ENCODE peak calls at places on chromosomes 11 and 22, in four cellular contexts. J, G, T and V are unnamed samples.

GRCh38 chr22:22348127-22348814 is 103.7 kb downstream of the VPREB1 start:
- DNase-seq in J (peak), G (peak), T (no peak), V (peak)

GRCh38 chr11:68296344-68297051 is 15.9 kb upstream of the LRP5 start:
- DNase-seq in T (no peak), J (no peak), G (no peak), V (no peak)

GRCh38 chr11:63551889-63552266 is 11.3 kb downstream of the PLAAT2 start:
- DNase-seq in G (no peak), J (no peak), T (no peak), V (no peak)

GRCh38 chr11:87971354-87971753 is 203.9 kb downstream of the RAB38 start:
- DNase-seq in G (peak), T (no peak), J (no peak), V (no peak)

GRCh38 chr11:64597671-64598101 is 6.7 kb downstream of the SLC22A12 start:
- DNase-seq in G (no peak), T (no peak), J (no peak), V (no peak)

GRCh38 chr11:16897460-16898061 is 116.7 kb downstream of the PLEKHA7 start:
- DNase-seq in J (no peak), G (no peak), T (no peak), V (no peak)

GRCh38 chr11:62600367-62601113 is 1.1 kb downstream of the MTA2 start:
- DNase-seq in J (no peak), G (no peak), T (no peak), V (no peak)

GRCh38 chr11:96314326-96315050 is 28.5 kb downstream of the MAML2 start:
- DNase-seq in G (no peak), T (no peak), J (no peak), V (no peak)

GRCh38 chr11:108915666-108916065 is 250.8 kb downstream of the DDX10 start:
- DNase-seq in T (no peak), J (no peak), G (no peak), V (no peak)

GRCh38 chr11:64206457-64207246 is at the start of gene FERMT3:
- DNase-seq in J (no peak), T (no peak), G (no peak), V (peak)

GRCh38 chr11:60915250-60915914 is 1.4 kb downstream of the TMEM109 start:
- DNase-seq in T (no peak), J (peak), G (peak), V (no peak)

GRCh38 chr11:19864141-19865120 is 151.8 kb downstream of the NAV2 start:
- DNase-seq in T (no peak), G (peak), J (no peak), V (no peak)

GRCh38 chr11:48020092-48020755 is 39.9 kb downstream of the PTPRJ start:
- DNase-seq in G (no peak), J (no peak), T (no peak), V (no peak)

GRCh38 chr22:25497269-25497668 is 67.2 kb upstream of the GRK3 start:
- DNase-seq in J (no peak), G (no peak), T (no peak), V (no peak)

GRCh38 chr11:70547821-70548670 is 149.7 kb downstream of the CTTN start:
- DNase-seq in J (no peak), G (no peak), T (no peak), V (no peak)

GRCh38 chr11:80362578-80362977 is 921.7 kb upstream of the TENM4 start:
- DNase-seq in J (no peak), G (no peak), T (no peak), V (no peak)

GRCh38 chr11:33410086-33410765 is 153.0 kb downstream of the HIPK3 start:
- DNase-seq in J (no peak), T (no peak), G (no peak), V (no peak)

GRCh38 chr11:25890626-25891250 is 441.2 kb upstream of the ANO3 start:
- DNase-seq in J (no peak), T (no peak), G (no peak), V (no peak)

GRCh38 chr11:17906436-17906835 is 106.4 kb downstream of the SERGEF start:
- DNase-seq in G (peak), J (peak), T (no peak), V (no peak)

GRCh38 chr11:108973402-108974119 is 308.7 kb downstream of the DDX10 start:
- DNase-seq in J (no peak), T (no peak), G (no peak), V (no peak)

GRCh38 chr11:133197425-133197824 is 334.9 kb downstream of the OPCML start:
- DNase-seq in G (no peak), T (no peak), J (no peak), V (no peak)

GRCh38 chr22:43154887-43155536 is 3.7 kb downstream of the TSPO start:
- DNase-seq in J (no peak), G (no peak), T (no peak), V (no peak)

GRCh38 chr11:78432058-78432515 is 14.5 kb upstream of the GAB2 start:
- DNase-seq in J (no peak), G (no peak), T (no peak), V (no peak)

GRCh38 chr11:72081856-72082255 is 1.2 kb downstream of the LRRC51 start:
- DNase-seq in J (no peak), T (no peak), G (no peak), V (no peak)

GRCh38 chr22:24107668-24108067 is 73.6 kb upstream of the SUSD2 start:
- DNase-seq in J (peak), G (no peak), T (peak), V (peak)

GRCh38 chr11:114010931-114011330 is 36.0 kb downstream of the HTR3A start:
- DNase-seq in T (no peak), J (no peak), G (no peak), V (no peak)

GRCh38 chr11:36362902-36363301 is 66.8 kb downstream of the PRR5L start:
- DNase-seq in T (no peak), G (no peak), J (no peak), V (no peak)

DNA sequence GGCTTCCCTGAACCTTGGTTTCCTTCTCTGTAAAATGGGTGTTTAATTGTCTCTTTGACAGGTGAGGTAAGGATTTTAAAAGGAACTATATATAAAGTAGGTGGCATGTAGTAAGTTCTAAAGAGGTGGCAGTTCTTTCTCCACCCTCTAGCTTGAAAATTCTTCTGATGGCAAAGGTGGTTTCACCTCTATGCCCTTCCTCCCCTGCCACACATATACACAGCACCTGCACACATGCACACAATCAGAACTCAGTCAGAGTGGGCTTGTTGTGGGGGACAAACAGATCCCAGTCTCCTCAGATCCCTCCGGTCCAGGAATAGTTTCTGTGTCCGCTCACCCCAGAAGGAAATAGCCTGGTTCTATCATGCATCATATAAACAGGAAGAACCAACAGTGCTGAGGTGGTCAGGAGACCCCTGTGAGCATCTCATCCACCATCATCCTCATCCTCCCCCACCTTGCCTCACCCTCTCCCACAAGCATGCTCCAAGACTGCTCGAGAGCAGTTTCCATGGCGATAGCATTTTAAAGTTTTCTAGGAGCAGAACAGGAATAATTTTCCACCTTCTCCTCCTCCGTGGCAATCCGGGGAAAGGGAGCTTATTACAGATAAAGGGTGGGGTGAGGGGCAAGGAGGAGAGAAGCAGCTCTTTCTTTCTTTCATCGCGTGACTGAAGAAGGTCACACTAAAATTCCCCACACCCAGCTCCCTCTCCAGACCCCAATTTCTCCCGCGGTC is 123.6 kb downstream of the CHST1 start:
- DNase-seq in T (no peak), G (no peak), J (peak), V (no peak)
- H3K27ac ChIP-seq in T (no peak), G (no peak), J (peak), V (no peak)

GRCh38 chr11:34860518-34860917 is 55.7 kb downstream of the APIP start:
- DNase-seq in T (no peak), G (no peak), J (no peak), V (no peak)
- H3K27ac ChIP-seq in T (no peak), G (no peak), J (no peak), V (no peak)

DNA sequence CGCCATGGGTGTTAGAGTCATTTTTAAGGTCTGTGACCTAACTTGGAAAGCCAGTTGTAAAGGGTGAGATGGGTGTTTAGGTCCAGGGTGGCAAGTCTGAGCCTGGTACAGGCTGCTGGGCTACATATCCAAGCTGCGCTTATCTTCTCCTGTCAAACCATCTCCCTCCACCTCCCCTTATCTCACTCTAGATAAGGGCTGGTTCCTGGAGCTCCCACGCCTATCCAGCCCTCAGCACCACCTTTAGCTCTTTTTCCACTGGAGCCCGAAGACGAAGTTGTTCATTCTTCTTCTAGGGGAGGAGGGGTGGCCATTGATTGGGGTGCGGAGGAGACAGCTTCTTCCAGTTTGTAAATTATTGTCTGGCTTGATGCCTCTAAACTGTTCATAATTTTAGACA is 48.5 kb downstream of the MICAL2 start:
- DNase-seq in T (no peak), J (no peak), G (peak), V (no peak)
- H3K27ac ChIP-seq in T (peak), J (no peak), G (peak), V (no peak)

GRCh38 chr11:13468750-13469149 is 5.7 kb upstream of the BTBD10 start:
- DNase-seq in G (no peak), T (no peak), J (no peak), V (no peak)
- H3K27ac ChIP-seq in G (no peak), T (no peak), J (no peak), V (no peak)

DNA sequence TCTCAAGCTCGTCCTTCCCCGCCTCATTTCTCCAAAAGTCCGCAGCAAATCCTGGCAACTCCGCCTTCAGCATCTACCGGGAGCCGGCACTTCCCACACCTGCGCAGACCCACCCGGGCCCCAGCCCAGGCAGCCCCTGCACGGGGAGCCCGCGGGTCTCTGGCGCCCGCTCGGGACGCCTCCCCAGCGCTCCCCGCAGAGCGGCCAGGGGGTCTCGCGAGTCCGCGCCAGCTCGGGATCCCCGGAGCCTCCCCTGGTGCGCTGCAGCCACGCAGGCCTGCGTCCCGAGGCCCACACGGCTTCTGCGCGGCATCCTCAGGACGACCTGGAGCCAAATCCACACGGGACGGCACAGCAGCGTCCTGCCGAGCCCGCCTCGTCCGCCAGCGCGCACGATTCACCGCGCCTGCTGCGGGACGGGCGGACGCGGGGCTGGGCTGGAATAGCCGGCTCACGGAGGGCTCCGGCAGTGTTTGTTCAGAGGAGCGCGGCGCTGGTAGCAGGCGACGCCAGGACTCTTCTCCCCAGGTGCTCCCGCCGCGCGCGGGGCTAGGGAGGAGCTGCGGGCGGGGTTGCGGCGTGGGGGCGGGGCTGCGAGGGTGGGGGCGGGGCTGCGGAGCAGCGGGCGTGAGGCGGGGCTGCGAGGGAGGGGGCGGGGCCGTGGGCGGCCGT is 810 bp upstream of the PHRF1 start:
- DNase-seq in G (no peak), T (no peak), J (no peak), V (no peak)
- H3K27ac ChIP-seq in G (peak), T (peak), J (peak), V (peak)

GRCh38 chr11:32079511-32079910 is 11.4 kb upstream of the RCN1 start:
- DNase-seq in G (no peak), J (no peak), T (no peak), V (no peak)
- H3K27ac ChIP-seq in G (no peak), J (no peak), T (no peak), V (no peak)

GRCh38 chr11:116913000-116913399 is 75.6 kb upstream of the APOA1 start:
- DNase-seq in G (no peak), T (no peak), J (no peak), V (no peak)

GRCh38 chr11:116909245-116909644 is 71.8 kb upstream of the APOA1 start:
- DNase-seq in G (no peak), T (no peak), J (no peak), V (no peak)

GRCh38 chr11:116910378-116910777 is 73.0 kb upstream of the APOA1 start:
- DNase-seq in G (no peak), J (no peak), T (no peak), V (no peak)

GRCh38 chr11:116910847-116911246 is 73.4 kb upstream of the APOA1 start:
- DNase-seq in G (no peak), T (no peak), J (no peak), V (no peak)

GRCh38 chr11:116911981-116912734 is 74.7 kb upstream of the APOA1 start:
- DNase-seq in G (no peak), T (no peak), J (no peak), V (no peak)
- H3K27ac ChIP-seq in G (no peak), T (no peak), J (no peak), V (no peak)

GRCh38 chr22:29307658-29308147 is 1.3 kb downstream of the GAS2L1 start:
- DNase-seq in G (no peak), T (no peak), J (no peak), V (no peak)
- H3K27ac ChIP-seq in G (no peak), T (peak), J (peak), V (peak)

GRCh38 chr11:117860139-117860538 is 16.3 kb downstream of the FXYD6 start:
- DNase-seq in G (no peak), J (no peak), T (no peak), V (no peak)

GRCh38 chr11:117859713-117860112 is 16.7 kb downstream of the FXYD6 start:
- DNase-seq in G (no peak), T (no peak), J (no peak), V (no peak)

GRCh38 chr11:117862753-117863152 is 13.7 kb downstream of the FXYD6 start:
- DNase-seq in G (no peak), T (no peak), J (no peak), V (no peak)

GRCh38 chr11:117861151-117862018 is 15.1 kb downstream of the FXYD6 start:
- DNase-seq in T (no peak), G (peak), J (no peak), V (no peak)

DNA sequence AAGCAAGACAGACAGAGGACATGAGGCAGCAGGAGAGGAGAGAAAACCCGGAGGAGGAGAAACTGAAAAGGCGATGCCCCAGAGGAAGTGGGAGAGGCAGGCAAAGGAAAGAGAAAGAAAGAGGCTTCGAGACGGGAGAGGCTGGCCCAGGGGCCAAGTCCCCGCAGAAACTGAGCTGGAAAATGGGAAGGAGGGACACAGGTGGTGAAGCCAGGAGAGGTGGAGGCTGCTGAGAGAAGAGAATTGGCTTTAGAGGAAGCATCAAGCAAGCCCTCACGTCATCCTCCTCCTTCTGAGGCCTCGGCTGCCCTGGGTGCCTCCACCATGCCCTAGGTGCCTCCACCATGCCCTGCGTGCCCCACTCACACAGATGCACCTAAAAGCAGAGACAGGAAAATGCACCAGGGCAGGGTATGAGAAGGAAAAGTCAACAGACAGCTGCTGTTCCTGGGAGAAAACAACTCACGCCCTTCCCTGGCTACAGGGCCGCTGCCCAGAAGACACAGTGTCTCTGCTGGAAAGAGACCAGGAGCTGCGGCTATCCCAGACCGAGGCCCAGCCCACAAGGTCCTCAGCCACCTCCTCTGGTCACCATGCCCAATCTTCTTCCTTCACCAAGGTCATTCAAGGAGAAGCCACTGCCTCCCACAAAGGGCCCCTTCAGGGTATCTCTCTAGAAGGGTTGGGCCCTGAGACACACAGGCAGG is 14.3 kb downstream of the FXYD6 start:
- DNase-seq in T (no peak), J (no peak), G (no peak), V (no peak)
- H3K27ac ChIP-seq in T (no peak), J (no peak), G (no peak), V (no peak)

GRCh38 chr22:27110985-27111451 is 453.6 kb downstream of the MIAT start:
- DNase-seq in G (peak), J (no peak), T (no peak), V (no peak)

GRCh38 chr22:27112273-27112672 is 454.9 kb downstream of the MIAT start:
- DNase-seq in J (no peak), T (no peak), G (no peak), V (no peak)

GRCh38 chr22:27114186-27114585 is 456.8 kb downstream of the MIAT start:
- DNase-seq in T (no peak), J (no peak), G (no peak), V (no peak)

GRCh38 chr22:27113211-27114030 is 456.0 kb downstream of the MIAT start:
- DNase-seq in T (peak), G (peak), J (peak), V (peak)

GRCh38 chr22:27111796-27112195 is 454.4 kb downstream of the MIAT start:
- DNase-seq in G (no peak), T (no peak), J (no peak), V (no peak)
- H3K27ac ChIP-seq in G (peak), T (no peak), J (no peak), V (no peak)